ENCODE peak calls at places on chromosomes 16 and 17, in seven cellular contexts. I, L, E, W, V, X and J are unnamed samples.

GRCh38 chr17:2844386-2844785 is 48.1 kb downstream of the RAP1GAP2 start:
- DNase-seq in I (peak; percentile 39), L (no peak), E (no peak), W (no peak), V (no peak), X (peak; percentile 73), J (no peak)

GRCh38 chr17:20141201-20141999 is 132.2 kb downstream of the SPECC1 start:
- DNase-seq in I (no peak), L (no peak), E (no peak), W (no peak), V (no peak), X (no peak), J (no peak)

GRCh38 chr17:83153681-83154310 is 74.4 kb downstream of the METRNL start:
- DNase-seq in I (no peak), L (no peak), E (no peak), W (peak; percentile 69), V (no peak), X (peak; percentile 1), J (no peak)

GRCh38 chr16:2242598-2242997 is 6.4 kb downstream of the DNASE1L2 start:
- DNase-seq in I (no peak), L (no peak), E (no peak), W (no peak), V (no peak), X (no peak), J (no peak)

GRCh38 chr16:76389126-76389525 is 111.9 kb downstream of the CNTNAP4 start:
- DNase-seq in I (no peak), L (no peak), E (no peak), W (no peak), V (no peak), X (no peak), J (no peak)

GRCh38 chr16:10992797-10993196 is 48.4 kb downstream of the CLEC16A start:
- DNase-seq in I (no peak), L (no peak), E (no peak), W (no peak), V (peak; percentile 62), X (no peak), J (no peak)

GRCh38 chr16:86509759-86510464 is 415 bp upstream of the FOXF1 start:
- DNase-seq in I (peak; percentile 66), L (no peak), E (peak; percentile 65), W (no peak), V (no peak), X (peak; percentile 87), J (no peak)

GRCh38 chr17:75471207-75471606 is 14.8 kb downstream of the TMEM94 start:
- DNase-seq in I (no peak), L (no peak), E (no peak), W (no peak), V (no peak), X (no peak), J (no peak)

GRCh38 chr17:74182041-74182783 is 21.3 kb upstream of the RPL38 start:
- DNase-seq in I (no peak), L (no peak), E (peak; percentile 38), W (no peak), V (no peak), X (no peak), J (no peak)

GRCh38 chr17:30200086-30200485 is 35.4 kb downstream of the SLC6A4 start:
- DNase-seq in I (no peak), L (no peak), E (no peak), W (no peak), V (no peak), X (no peak), J (no peak)

GRCh38 chr16:81401035-81401950 is 43.3 kb upstream of the CMIP start:
- DNase-seq in I (no peak), L (no peak), E (no peak), W (peak; percentile 54), V (no peak), X (no peak), J (no peak)

GRCh38 chr17:44320066-44320465 is 4.6 kb downstream of the SLC25A39 start:
- DNase-seq in I (no peak), L (no peak), E (no peak), W (no peak), V (no peak), X (no peak), J (no peak)

GRCh38 chr17:3893003-3893719 is at the start of gene CAMKK1:
- DNase-seq in I (peak; percentile 86), L (peak; percentile 84), E (peak; percentile 94), W (peak; percentile 94), V (peak; percentile 90), X (peak; percentile 96), J (peak; percentile 46)

GRCh38 chr16:54568897-54569807 is 282.6 kb upstream of the IRX3 start:
- DNase-seq in I (no peak), L (no peak), E (no peak), W (no peak), V (no peak), X (peak; percentile 26), J (no peak)

GRCh38 chr17:266701-267656 is 85.5 kb upstream of the DOC2B start:
- DNase-seq in I (no peak), L (no peak), E (peak; percentile 41), W (peak; percentile 65), V (no peak), X (no peak), J (no peak)

DNA sequence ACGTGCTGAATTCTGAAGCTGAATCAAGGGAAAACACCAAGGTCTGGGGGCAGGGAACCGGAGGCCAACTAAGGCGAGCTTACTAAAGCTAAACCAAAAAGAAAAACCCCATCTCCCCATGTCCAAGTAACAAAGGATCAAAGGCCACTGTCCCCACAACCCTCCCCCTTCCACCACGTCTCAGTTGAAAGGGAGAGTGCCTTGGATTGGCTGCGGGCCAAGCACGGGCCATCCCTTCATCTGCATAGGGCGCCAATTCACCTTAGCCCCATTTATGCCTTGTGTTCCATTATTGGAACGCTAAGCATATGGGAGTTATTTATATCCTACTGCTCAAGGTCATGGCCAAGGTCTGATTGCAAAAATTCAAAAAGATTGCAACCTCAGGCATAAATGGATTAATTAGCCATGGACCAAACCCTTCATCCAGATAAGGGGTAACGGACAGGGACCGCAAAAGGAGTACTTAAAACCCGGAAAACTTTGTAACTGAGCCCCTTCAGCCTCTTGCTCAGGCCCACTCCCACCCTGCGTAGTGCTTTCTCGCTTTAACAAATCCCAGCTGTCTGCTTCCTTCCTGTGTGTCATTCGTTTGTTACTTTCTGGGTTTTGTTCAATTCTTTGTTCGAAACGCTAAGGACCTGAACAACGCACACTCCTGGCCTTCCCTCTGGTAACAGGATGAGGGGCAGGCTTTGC is 753 bp upstream of the ATP6V0D1 start:
- DNase-seq in I (no peak), L (peak; percentile 24), E (peak; percentile 60), W (no peak), V (peak; percentile 73), X (peak; percentile 48), J (no peak)
- TF ChIP-seq CTCF in I (no peak), L (peak; percentile 31), E (no peak), W (no peak), V (no peak), X (no peak), J (no peak)

DNA sequence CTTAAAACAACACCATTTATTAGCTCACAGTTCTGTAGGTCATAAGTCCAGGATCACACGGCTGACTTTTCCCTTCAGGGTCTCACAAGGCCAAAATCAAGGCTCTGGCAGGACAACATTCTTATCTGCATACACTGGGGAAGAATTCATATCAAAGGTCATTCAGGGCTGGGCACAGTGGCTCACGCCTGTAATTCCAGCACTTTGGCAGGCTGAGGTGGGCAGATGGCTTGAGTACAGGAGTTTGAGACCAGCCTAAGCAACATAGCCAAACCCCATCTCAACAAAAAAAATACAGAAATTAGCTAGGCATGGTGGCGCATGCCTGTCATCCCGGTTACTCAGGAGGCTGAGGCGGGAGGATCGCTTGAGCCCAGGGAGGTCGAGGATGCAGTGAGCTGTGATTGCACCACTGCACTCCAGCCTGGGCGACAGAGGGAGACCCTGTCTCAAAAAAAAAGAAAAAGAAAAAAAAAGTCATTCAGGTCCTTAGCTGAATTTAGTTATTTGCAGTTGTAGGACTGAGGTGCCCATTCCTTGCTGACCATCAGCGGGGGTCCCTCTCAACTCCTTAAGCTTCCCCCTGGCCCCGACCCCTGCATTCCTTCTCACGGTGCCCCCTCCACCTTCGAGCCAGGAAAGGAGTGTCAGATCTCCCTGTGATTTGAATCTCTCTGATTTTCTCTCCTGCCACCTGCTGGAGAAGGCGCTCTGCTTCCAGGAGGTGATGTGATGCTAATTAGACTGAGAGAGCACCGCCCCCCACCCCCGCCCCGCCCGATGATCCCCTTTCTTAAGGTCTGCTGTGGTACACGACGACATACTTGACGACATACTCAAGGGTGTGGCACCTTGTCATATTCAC is 91.8 kb upstream of the CLEC18A start:
- DNase-seq in I (peak; percentile 77), L (no peak), E (no peak), W (no peak), V (peak; percentile 30), X (peak; percentile 68), J (no peak)
- TF ChIP-seq CTCF in I (no peak), L (no peak), E (peak; percentile 25), W (no peak), V (peak; percentile 20), X (peak; percentile 32), J (no peak)

GRCh38 chr17:5131146-5131715 is 15.4 kb downstream of the USP6 start:
- DNase-seq in I (no peak), L (no peak), E (no peak), W (no peak), V (no peak), X (no peak), J (no peak)

GRCh38 chr17:5128905-5129535 is 13.2 kb downstream of the USP6 start:
- DNase-seq in I (no peak), L (no peak), E (no peak), W (peak; percentile 50), V (no peak), X (no peak), J (no peak)

GRCh38 chr17:5126719-5127488 is 11.1 kb downstream of the USP6 start:
- DNase-seq in I (no peak), L (no peak), E (peak; percentile 24), W (peak; percentile 12), V (no peak), X (no peak), J (no peak)

GRCh38 chr17:5123343-5124124 is 7.7 kb downstream of the USP6 start:
- DNase-seq in I (no peak), L (no peak), E (peak; percentile 26), W (peak; percentile 38), V (no peak), X (no peak), J (no peak)

GRCh38 chr17:5127910-5128309 is 12.1 kb downstream of the USP6 start:
- DNase-seq in I (no peak), L (no peak), E (no peak), W (peak; percentile 29), V (no peak), X (no peak), J (no peak)
- TF ChIP-seq CTCF in I (no peak), L (no peak), E (no peak), W (no peak), V (no peak), X (no peak), J (no peak)

GRCh38 chr16:5024632-5025031 is 9.1 kb downstream of the NAGPA start:
- DNase-seq in I (no peak), L (no peak), E (no peak), W (no peak), V (no peak), X (no peak), J (no peak)

GRCh38 chr16:5027086-5027485 is 6.6 kb downstream of the NAGPA start:
- DNase-seq in I (no peak), L (no peak), E (no peak), W (no peak), V (no peak), X (no peak), J (no peak)

GRCh38 chr16:5026664-5027063 is 7.1 kb downstream of the NAGPA start:
- DNase-seq in I (no peak), L (no peak), E (no peak), W (no peak), V (no peak), X (no peak), J (no peak)

GRCh38 chr16:5027575-5028235 is 6.0 kb downstream of the NAGPA start:
- DNase-seq in I (no peak), L (no peak), E (peak; percentile 40), W (no peak), V (no peak), X (peak; percentile 2), J (no peak)

GRCh38 chr16:5025171-5025632 is 8.5 kb downstream of the NAGPA start:
- DNase-seq in I (peak; percentile 85), L (no peak), E (no peak), W (no peak), V (peak; percentile 24), X (no peak), J (no peak)
- TF ChIP-seq CTCF in I (peak; percentile 45), L (peak; percentile 3), E (peak; percentile 12), W (no peak), V (no peak), X (peak; percentile 13), J (no peak)